ENCODE peak calls at places on chromosomes 3 and 15, in nine cellular contexts. E is stimulated activated CD4-positive, alpha-beta T cell treated with anti-CD3 and anti-CD28 coated beads, Interleukin-4, amount 100 ng/mL, for 24 hours; I is stromal cell of bone marrow; Q is right cardiac atrium; P is T-cell; M is GF-D8; T is transverse colon; O is ACHN; R is stomach. L is an unnamed sample.

GRCh38 chr3:36832406-36832805 is 68.1 kb upstream of the DCLK3 start:
- DNase-seq in T (no peak), I (peak; percentile 40), R (no peak), Q (no peak), E (no peak), M (no peak), O (no peak), P (no peak), L (no peak)

GRCh38 chr3:46675426-46675825 is 18.1 kb downstream of the ALS2CL start:
- DNase-seq in M (no peak), T (no peak), Q (peak; percentile 1), E (no peak), P (no peak), R (no peak), O (no peak), I (no peak), L (no peak)

GRCh38 chr3:34947849-34948248 is 691.5 kb upstream of the ARPP21 start:
- DNase-seq in O (no peak), I (peak; percentile 7), E (no peak), T (no peak), P (no peak), R (no peak), Q (no peak), M (no peak), L (no peak)

GRCh38 chr3:32869513-32870047 is 51.8 kb downstream of the TRIM71 start:
- DNase-seq in M (no peak), P (no peak), R (no peak), I (no peak), O (no peak), T (no peak), Q (no peak), E (no peak), L (no peak)

GRCh38 chr3:120683213-120683612 is 1.2 kb upstream of the HGD start:
- DNase-seq in M (no peak), P (no peak), T (no peak), O (no peak), E (no peak), R (no peak), I (no peak), Q (peak; percentile 50), L (no peak)

GRCh38 chr3:8869613-8870012 is 93.7 kb downstream of the RAD18 start:
- DNase-seq in I (peak; percentile 53), M (no peak), E (no peak), Q (no peak), T (no peak), P (no peak), R (no peak), O (peak; percentile 97), L (no peak)

GRCh38 chr15:77839970-77840609 is 207.4 kb upstream of the LINGO1 start:
- DNase-seq in T (no peak), O (no peak), M (no peak), R (no peak), I (no peak), E (no peak), Q (no peak), P (no peak), L (no peak)

GRCh38 chr15:32641517-32642059 is at the start of gene SCG5:
- DNase-seq in O (peak; percentile 78), P (no peak), T (peak; percentile 38), I (no peak), M (no peak), Q (peak; percentile 40), E (no peak), R (no peak), L (no peak)

GRCh38 chr3:75118805-75119204 is 504.3 kb upstream of the CNTN3 start:
- DNase-seq in I (no peak), P (no peak), M (no peak), E (no peak), Q (no peak), T (no peak), O (no peak), R (no peak), L (no peak)

GRCh38 chr15:38217788-38218609 is 34.6 kb upstream of the SPRED1 start:
- DNase-seq in R (no peak), O (no peak), T (no peak), P (no peak), E (no peak), I (peak; percentile 28), M (no peak), Q (no peak), L (no peak)